ENCODE peak calls at places on chromosomes 3 and 15, in nine cellular contexts. P is nephron progenitor cell, R is NB4, S is sigmoid colon, H is HFFc6, N is endothelial cell, W is mesothelial cell of epicardium, I is heart left ventricle, F is cardiac muscle cell. T is an unnamed sample.
A peak's percentile ranks its signal among the peaks of the same experiment; 100 is the strongest.

GRCh38 chr15:80923668-80924067 is 66.0 kb downstream of the MESD start:
- DNase-seq in P (no peak), R (no peak), S (no peak), H (peak; percentile 7), N (no peak), W (no peak), I (no peak), F (no peak), T (no peak)

GRCh38 chr3:191237045-191237882 is 38.2 kb downstream of the OSTN start:
- DNase-seq in P (no peak), R (no peak), S (no peak), H (no peak), N (no peak), W (no peak), I (no peak), F (peak; percentile 30), T (no peak)

GRCh38 chr3:195748661-195749060 is 27.9 kb downstream of the MUC20 start:
- DNase-seq in P (no peak), R (no peak), S (no peak), H (no peak), N (no peak), W (no peak), I (no peak), F (no peak), T (no peak)

GRCh38 chr3:41630017-41630416 is 331.9 kb downstream of the ULK4 start:
- DNase-seq in P (no peak), R (no peak), S (no peak), H (no peak), N (no peak), W (no peak), I (no peak), F (no peak), T (no peak)

GRCh38 chr15:35481992-35482391 is 64.0 kb downstream of the DPH6 start:
- DNase-seq in P (no peak), R (no peak), S (no peak), H (peak; percentile 83), N (no peak), W (no peak), I (no peak), F (no peak), T (peak; percentile 33)

GRCh38 chr15:26867199-26868007 is 541 bp downstream of the GABRA5 start:
- DNase-seq in P (peak; percentile 51), R (no peak), S (no peak), H (no peak), N (peak; percentile 22), W (peak; percentile 48), I (no peak), F (peak; percentile 14), T (no peak)

GRCh38 chr15:45634442-45635190 is at the start of gene SQOR:
- DNase-seq in P (peak; percentile 71), R (peak; percentile 89), S (peak; percentile 95), H (peak; percentile 55), N (peak; percentile 53), W (peak; percentile 39), I (peak; percentile 91), F (peak; percentile 71), T (peak; percentile 68)

GRCh38 chr15:49315543-49315942 is 107.5 kb upstream of the FGF7 start:
- DNase-seq in P (no peak), R (no peak), S (no peak), H (no peak), N (no peak), W (no peak), I (no peak), F (peak; percentile 11), T (peak; percentile 55)

GRCh38 chr3:121852256-121852655 is 17.2 kb downstream of the EAF2 start:
- DNase-seq in P (no peak), R (no peak), S (no peak), H (no peak), N (no peak), W (no peak), I (no peak), F (no peak), T (no peak)

GRCh38 chr3:121855555-121855954 is 20.5 kb downstream of the EAF2 start:
- DNase-seq in P (no peak), R (peak; percentile 51), S (no peak), H (no peak), N (no peak), W (no peak), I (no peak), F (peak; percentile 5), T (no peak)
- TF ChIP-seq CTCF in P (peak; percentile 32), R (peak; percentile 41), S (no peak), H (peak; percentile 46), N (peak; percentile 38), W (no peak), I (peak; percentile 28), F (peak; percentile 42), T (peak; percentile 81)

GRCh38 chr15:82186161-82186560 is 76.4 kb downstream of the EFL1 start:
- DNase-seq in P (no peak), R (no peak), S (no peak), H (no peak), N (no peak), W (no peak), I (no peak), F (no peak), T (no peak)
- TF ChIP-seq CTCF in P (no peak), R (no peak), S (no peak), H (no peak), N (no peak), W (no peak), I (no peak), F (no peak), T (no peak)

GRCh38 chr3:21508244-21508643 is 242.8 kb downstream of the ZNF385D start:
- DNase-seq in P (no peak), R (peak; percentile 55), S (no peak), H (no peak), N (no peak), W (no peak), I (no peak), F (no peak), T (no peak)
- TF ChIP-seq CTCF in P (no peak), R (no peak), S (no peak), H (no peak), N (no peak), W (no peak), I (no peak), F (no peak), T (no peak)

GRCh38 chr15:77094397-77095030 is 23.6 kb upstream of the TSPAN3 start:
- DNase-seq in P (no peak), R (no peak), S (no peak), H (no peak), N (no peak), W (no peak), I (no peak), F (no peak), T (peak; percentile 65)
- TF ChIP-seq CTCF in P (no peak), R (peak; percentile 44), S (no peak), H (peak; percentile 60), N (no peak), W (no peak), I (no peak), F (peak; percentile 36), T (peak; percentile 74)

T was measured in H9.